ENCODE peak calls at places on chromosomes 4 and X, in six cellular contexts. I is stimulated activated CD4-positive, alpha-beta T cell treated with anti-CD3 and anti-CD28 coated beads, Interleukin-12 subunit alpha, Interleukin-12 subunit beta, amount 100 ng/mL, for 48 hours; T is body of pancreas; S is hippocampal formation; A is C1 segment of cervical spinal cord; W is glomerular endothelial cell. J is an unnamed sample.

GRCh38 chr4:78864405-78865024 is 74.7 kb downstream of the PAQR3 start:
- DNase-seq in I (peak; percentile 45), T (no peak), S (peak; percentile 82), A (no peak), W (peak; percentile 90), J (peak; percentile 61)

GRCh38 chrX:9749141-9749540 is 16.5 kb downstream of the GPR143 start:
- DNase-seq in I (no peak), T (no peak), S (no peak), A (no peak), W (no peak), J (no peak)

GRCh38 chr4:4640692-4641091 is 98.8 kb upstream of the STX18 start:
- DNase-seq in I (no peak), T (no peak), S (no peak), A (no peak), W (no peak), J (no peak)

GRCh38 chrX:16826207-16826606 is 39.9 kb downstream of the TXLNG start:
- DNase-seq in I (peak; percentile 12), T (no peak), S (peak; percentile 68), A (no peak), W (no peak), J (peak; percentile 8)

GRCh38 chr4:15784959-15785634 is 7.0 kb downstream of the CD38 start:
- DNase-seq in I (no peak), T (no peak), S (no peak), A (no peak), W (no peak), J (no peak)

GRCh38 chr4:41177016-41177415 is 37.3 kb downstream of the APBB2 start:
- DNase-seq in I (no peak), T (no peak), S (no peak), A (no peak), W (no peak), J (no peak)

GRCh38 chr4:101367201-101367600 is 19.9 kb upstream of the PPP3CA start:
- DNase-seq in I (no peak), T (no peak), S (no peak), A (no peak), W (no peak), J (no peak)

GRCh38 chr4:99759346-99759984 is 57.2 kb upstream of the DAPP1 start:
- DNase-seq in I (no peak), T (no peak), S (no peak), A (no peak), W (no peak), J (no peak)

GRCh38 chr4:87241341-87241740 is 20.9 kb upstream of the KLHL8 start:
- DNase-seq in I (no peak), T (no peak), S (no peak), A (no peak), W (no peak), J (peak; percentile 32)

GRCh38 chr4:56388311-56388710 is 1.0 kb upstream of the AASDH start:
- DNase-seq in I (no peak), T (no peak), S (no peak), A (no peak), W (no peak), J (no peak)

J was measured in NCI-H345.